ENCODE peak calls at places on chromosomes 4 and X, in seven cellular contexts. T is AG09319; W is lower leg skin; X is suprapubic skin; P is CD8-positive, alpha-beta T cell; H is fibroblast of lung; S is H1. Q is an unnamed sample.

GRCh38 chr4:106601519-106601918 is 232.9 kb upstream of the GIMD1 start:
- DNase-seq in T (no peak), W (no peak), X (no peak), P (no peak), H (peak; percentile 48), S (no peak), Q (peak; percentile 56)

GRCh38 chr4:153432971-153433752 is 33.0 kb upstream of the TMEM131L start:
- DNase-seq in T (peak; percentile 60), W (peak; percentile 56), X (no peak), P (peak; percentile 29), H (peak; percentile 85), S (peak; percentile 62), Q (peak; percentile 87)

GRCh38 chr4:88960576-88960975 is 96.4 kb downstream of the FAM13A start:
- DNase-seq in T (no peak), W (no peak), X (no peak), P (no peak), H (no peak), S (no peak), Q (no peak)

GRCh38 chr4:153222162-153222789 is 18.0 kb downstream of the TRIM2 start:
- DNase-seq in T (peak; percentile 64), W (peak; percentile 48), X (peak; percentile 83), P (no peak), H (peak; percentile 84), S (peak; percentile 65), Q (no peak)

GRCh38 chr4:122617597-122618593 is 3.0 kb downstream of the IL21 start:
- DNase-seq in T (no peak), W (no peak), X (no peak), P (no peak), H (peak; percentile 21), S (no peak), Q (no peak)

GRCh38 chr4:166341992-166342391 is 469.0 kb downstream of the TLL1 start:
- DNase-seq in T (no peak), W (no peak), X (no peak), P (no peak), H (no peak), S (no peak), Q (no peak)

GRCh38 chr4:20327808-20328207 is 76.1 kb downstream of the SLIT2 start:
- DNase-seq in T (no peak), W (no peak), X (no peak), P (no peak), H (no peak), S (no peak), Q (no peak)

GRCh38 chrX:71493111-71493613 is 39.7 kb upstream of the OGT start:
- DNase-seq in T (no peak), W (peak; percentile 38), X (no peak), P (no peak), H (no peak), S (no peak), Q (no peak)

GRCh38 chrX:39911278-39911897 is 186.4 kb downstream of the BCOR start:
- DNase-seq in T (no peak), W (no peak), X (no peak), P (no peak), H (no peak), S (no peak), Q (no peak)

GRCh38 chrX:28520786-28521185 is 66.5 kb upstream of the IL1RAPL1 start:
- DNase-seq in T (no peak), W (no peak), X (no peak), P (no peak), H (no peak), S (no peak), Q (no peak)

GRCh38 chrX:7146026-7146702 is 1.3 kb upstream of the STS start:
- DNase-seq in T (no peak), W (no peak), X (no peak), P (no peak), H (no peak), S (no peak), Q (no peak)

GRCh38 chrX:45806410-45807121 is 605.9 kb upstream of the DIPK2B start:
- DNase-seq in T (peak; percentile 75), W (no peak), X (no peak), P (peak; percentile 1), H (peak; percentile 98), S (no peak), Q (peak; percentile 78)

GRCh38 chrX:101550362-101550761 is at the start of gene ARMCX1:
- DNase-seq in T (peak; percentile 35), W (peak; percentile 71), X (peak; percentile 83), P (no peak), H (peak; percentile 74), S (peak; percentile 53), Q (peak; percentile 20)

GRCh38 chr4:77229433-77229832 is 72.4 kb downstream of the CCNG2 start:
- DNase-seq in T (no peak), W (no peak), X (no peak), P (no peak), H (no peak), S (no peak), Q (no peak)

GRCh38 chr4:7647932-7648812 is 213.4 kb upstream of the PSAPL1 start:
- DNase-seq in T (peak; percentile 16), W (no peak), X (no peak), P (no peak), H (peak; percentile 68), S (no peak), Q (no peak)

GRCh38 chr4:123767801-123768200 is 371.2 kb downstream of the SPRY1 start:
- DNase-seq in T (no peak), W (no peak), X (no peak), P (no peak), H (peak; percentile 13), S (no peak), Q (no peak)

GRCh38 chr4:82124365-82124764 is 249.4 kb downstream of the HNRNPD start:
- DNase-seq in T (no peak), W (no peak), X (no peak), P (no peak), H (no peak), S (no peak), Q (no peak)

GRCh38 chrX:17007134-17007768 is 60.8 kb downstream of the REPS2 start:
- DNase-seq in T (no peak), W (no peak), X (no peak), P (no peak), H (peak; percentile 23), S (no peak), Q (no peak)

GRCh38 chr4:155468282-155468681 is 91.5 kb upstream of the MAP9 start:
- DNase-seq in T (no peak), W (no peak), X (no peak), P (no peak), H (no peak), S (no peak), Q (no peak)

GRCh38 chr4:128573781-128574508 is 235.6 kb upstream of the JADE1 start:
- DNase-seq in T (no peak), W (no peak), X (no peak), P (no peak), H (peak; percentile 98), S (no peak), Q (no peak)

GRCh38 chr4:143633833-143634232 is 66.6 kb downstream of the FREM3 start:
- DNase-seq in T (no peak), W (no peak), X (no peak), P (no peak), H (no peak), S (no peak), Q (no peak)

GRCh38 chr4:53928825-53929224 is 135.6 kb downstream of the CHIC2 start:
- DNase-seq in T (peak; percentile 78), W (no peak), X (no peak), P (no peak), H (peak; percentile 76), S (no peak), Q (peak; percentile 68)

GRCh38 chr4:115274545-115274944 is 161.1 kb upstream of the NDST4 start:
- DNase-seq in T (no peak), W (no peak), X (no peak), P (no peak), H (no peak), S (no peak), Q (no peak)

GRCh38 chrX:13029341-13029740 is 15.1 kb downstream of the FAM9C start:
- DNase-seq in T (no peak), W (no peak), X (peak; percentile 75), P (no peak), H (peak; percentile 55), S (no peak), Q (no peak)

GRCh38 chr4:149896428-149896827 is 80.8 kb upstream of the IQCM start:
- DNase-seq in T (no peak), W (no peak), X (no peak), P (no peak), H (peak; percentile 53), S (no peak), Q (peak; percentile 24)
- TF ChIP-seq CTCF in T (peak; percentile 85), W (no peak), X (no peak), P (no peak), H (peak; percentile 85), S (peak; percentile 34), Q (peak; percentile 90)

DNA sequence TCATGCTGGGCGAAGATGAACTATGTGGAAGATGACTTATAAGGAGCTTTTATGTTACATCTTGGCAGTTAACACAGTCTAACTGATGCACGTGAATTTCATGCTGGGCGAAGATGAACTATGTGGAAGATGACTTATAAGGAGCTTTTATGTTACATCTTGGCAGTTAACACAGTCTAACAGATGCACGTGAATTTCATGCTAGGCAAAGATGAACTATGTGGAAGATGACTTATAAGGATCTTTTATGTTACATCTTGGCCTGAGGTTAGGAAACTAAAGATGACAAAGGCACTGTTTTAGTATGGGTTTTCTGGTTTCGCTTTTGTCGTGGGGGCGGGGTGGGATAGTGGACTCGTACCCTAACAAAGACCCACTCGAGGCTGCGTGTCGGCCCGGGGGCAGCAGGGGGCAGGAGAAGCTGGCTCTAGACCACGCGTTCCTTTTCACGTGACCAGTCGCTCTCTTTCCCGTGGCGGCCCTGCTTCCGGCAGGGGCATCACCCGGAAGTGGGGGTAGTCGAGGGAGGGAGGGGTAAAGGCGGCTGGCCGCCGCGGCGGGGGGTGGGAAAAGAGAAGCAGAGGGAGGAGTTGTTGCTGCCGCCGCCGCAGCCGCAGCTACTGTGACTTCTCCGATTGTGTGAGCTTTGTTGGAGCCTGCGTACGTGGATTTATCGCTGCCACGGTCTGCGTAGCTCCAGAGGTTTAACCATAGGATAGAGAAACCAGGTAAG is at the start of gene ATP7A:
- DNase-seq in T (peak; percentile 73), W (peak; percentile 85), X (peak; percentile 94), P (peak; percentile 83), H (peak; percentile 84), S (peak; percentile 71), Q (peak; percentile 45)
- TF ChIP-seq CTCF in T (peak; percentile 57), W (no peak), X (peak; percentile 46), P (peak; percentile 41), H (peak; percentile 54), S (peak; percentile 55), Q (peak; percentile 51)

DNA sequence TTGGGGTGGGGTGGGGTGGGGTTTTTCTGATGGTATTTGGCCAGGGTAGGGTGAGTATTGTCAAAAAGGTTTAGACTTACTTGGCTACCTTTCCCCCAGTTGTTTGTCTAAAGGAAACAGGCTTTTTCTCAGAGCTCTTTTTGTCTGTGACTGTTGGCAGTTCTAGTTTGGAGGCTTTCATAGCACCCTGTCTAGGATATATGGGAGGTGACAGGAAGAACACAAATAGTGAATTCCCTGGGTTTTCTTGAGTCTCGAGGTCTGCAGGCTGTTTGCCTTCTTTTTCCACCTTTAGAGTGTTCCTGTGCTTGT is 13.5 kb downstream of the RPS6KA3 start:
- DNase-seq in T (no peak), W (no peak), X (no peak), P (no peak), H (no peak), S (no peak), Q (no peak)
- TF ChIP-seq CTCF in T (no peak), W (no peak), X (no peak), P (no peak), H (no peak), S (no peak), Q (no peak)

DNA sequence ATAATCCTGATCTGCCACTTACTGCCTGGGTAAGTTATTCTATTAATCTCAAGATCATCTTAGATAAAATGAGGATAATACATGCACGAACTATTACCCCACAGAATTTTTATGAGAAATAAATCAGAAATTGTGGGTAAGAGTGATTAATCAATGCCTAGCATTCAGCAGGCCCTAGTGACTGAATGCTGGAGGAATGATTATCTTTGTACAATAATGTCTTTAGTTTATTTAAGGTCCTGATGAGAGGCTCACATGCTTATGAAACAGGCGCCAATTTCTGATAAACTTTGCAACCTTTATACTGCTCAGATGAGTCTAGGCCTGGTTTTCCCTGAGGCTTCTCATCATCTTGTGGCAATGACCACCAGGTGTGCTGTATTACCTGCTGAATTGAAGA is 27.8 kb upstream of the BMP2K start:
- DNase-seq in T (no peak), W (no peak), X (no peak), P (no peak), H (peak; percentile 29), S (no peak), Q (peak; percentile 7)
- TF ChIP-seq CTCF in T (no peak), W (no peak), X (no peak), P (no peak), H (no peak), S (no peak), Q (no peak)

Q was measured in AG09309.